ENCODE peak calls at places on chromosome 7, in five cellular contexts. One of them, this sample, is unnamed.

GRCh38 chr7:77838929-77839491 is 40.4 kb downstream of the PHTF2 start:
- DNase-seq in activated T-helper 1 cell treated with anti-CD3 and anti-CD28 coated beads, Interleukin-12 subunit alpha, Interleukin-12 subunit beta, Interleukin-2, Interleukin-4 antibody, amounts not matched to agents 30 ng/mL and 10 ng/mL and 1 ng/mL, durations not matched to agents 14 hours and 24 hours and 36 hours: no peak
- DNase-seq in GM23338: peak
- DNase-seq in AG08395: no peak
- DNase-seq in CD8-positive, alpha-beta memory T cell: no peak
- DNase-seq in this sample: no peak

GRCh38 chr7:88212918-88213317 is 6.9 kb downstream of the SRI start:
- DNase-seq in activated T-helper 1 cell treated with anti-CD3 and anti-CD28 coated beads, Interleukin-12 subunit alpha, Interleukin-12 subunit beta, Interleukin-2, Interleukin-4 antibody, amounts not matched to agents 30 ng/mL and 10 ng/mL and 1 ng/mL, durations not matched to agents 14 hours and 24 hours and 36 hours: no peak
- DNase-seq in GM23338: no peak
- DNase-seq in AG08395: no peak
- DNase-seq in CD8-positive, alpha-beta memory T cell: no peak
- DNase-seq in this sample: no peak

GRCh38 chr7:2508327-2509231 is 11.0 kb upstream of the LFNG start:
- DNase-seq in activated T-helper 1 cell treated with anti-CD3 and anti-CD28 coated beads, Interleukin-12 subunit alpha, Interleukin-12 subunit beta, Interleukin-2, Interleukin-4 antibody, amounts not matched to agents 30 ng/mL and 10 ng/mL and 1 ng/mL, durations not matched to agents 14 hours and 24 hours and 36 hours: peak
- DNase-seq in GM23338: no peak
- DNase-seq in AG08395: peak
- DNase-seq in CD8-positive, alpha-beta memory T cell: peak
- DNase-seq in this sample: peak

GRCh38 chr7:15158141-15158810 is 255.7 kb upstream of the DGKB start:
- DNase-seq in activated T-helper 1 cell treated with anti-CD3 and anti-CD28 coated beads, Interleukin-12 subunit alpha, Interleukin-12 subunit beta, Interleukin-2, Interleukin-4 antibody, amounts not matched to agents 30 ng/mL and 10 ng/mL and 1 ng/mL, durations not matched to agents 14 hours and 24 hours and 36 hours: no peak
- DNase-seq in GM23338: no peak
- DNase-seq in AG08395: no peak
- DNase-seq in CD8-positive, alpha-beta memory T cell: no peak
- DNase-seq in this sample: no peak

GRCh38 chr7:30546596-30546995 is 42.0 kb upstream of the GGCT start:
- DNase-seq in activated T-helper 1 cell treated with anti-CD3 and anti-CD28 coated beads, Interleukin-12 subunit alpha, Interleukin-12 subunit beta, Interleukin-2, Interleukin-4 antibody, amounts not matched to agents 30 ng/mL and 10 ng/mL and 1 ng/mL, durations not matched to agents 14 hours and 24 hours and 36 hours: no peak
- DNase-seq in GM23338: no peak
- DNase-seq in AG08395: no peak
- DNase-seq in CD8-positive, alpha-beta memory T cell: no peak
- DNase-seq in this sample: no peak

GRCh38 chr7:108211382-108212201 is 81.4 kb upstream of the LAMB4 start:
- DNase-seq in activated T-helper 1 cell treated with anti-CD3 and anti-CD28 coated beads, Interleukin-12 subunit alpha, Interleukin-12 subunit beta, Interleukin-2, Interleukin-4 antibody, amounts not matched to agents 30 ng/mL and 10 ng/mL and 1 ng/mL, durations not matched to agents 14 hours and 24 hours and 36 hours: no peak
- DNase-seq in GM23338: peak
- DNase-seq in AG08395: no peak
- DNase-seq in CD8-positive, alpha-beta memory T cell: no peak
- DNase-seq in this sample: peak

GRCh38 chr7:151794508-151795167 is 82.3 kb downstream of the PRKAG2 start:
- DNase-seq in activated T-helper 1 cell treated with anti-CD3 and anti-CD28 coated beads, Interleukin-12 subunit alpha, Interleukin-12 subunit beta, Interleukin-2, Interleukin-4 antibody, amounts not matched to agents 30 ng/mL and 10 ng/mL and 1 ng/mL, durations not matched to agents 14 hours and 24 hours and 36 hours: no peak
- DNase-seq in GM23338: peak
- DNase-seq in AG08395: no peak
- DNase-seq in CD8-positive, alpha-beta memory T cell: no peak
- DNase-seq in this sample: no peak

GRCh38 chr7:44750921-44751571 is 2.4 kb downstream of the ZMIZ2 start:
- DNase-seq in activated T-helper 1 cell treated with anti-CD3 and anti-CD28 coated beads, Interleukin-12 subunit alpha, Interleukin-12 subunit beta, Interleukin-2, Interleukin-4 antibody, amounts not matched to agents 30 ng/mL and 10 ng/mL and 1 ng/mL, durations not matched to agents 14 hours and 24 hours and 36 hours: peak
- DNase-seq in GM23338: no peak
- DNase-seq in AG08395: no peak
- DNase-seq in CD8-positive, alpha-beta memory T cell: peak
- DNase-seq in this sample: no peak

GRCh38 chr7:70694357-70694908 is 437.5 kb upstream of the GALNT17 start:
- DNase-seq in activated T-helper 1 cell treated with anti-CD3 and anti-CD28 coated beads, Interleukin-12 subunit alpha, Interleukin-12 subunit beta, Interleukin-2, Interleukin-4 antibody, amounts not matched to agents 30 ng/mL and 10 ng/mL and 1 ng/mL, durations not matched to agents 14 hours and 24 hours and 36 hours: no peak
- DNase-seq in GM23338: peak
- DNase-seq in AG08395: peak
- DNase-seq in CD8-positive, alpha-beta memory T cell: peak
- DNase-seq in this sample: no peak

GRCh38 chr7:159049266-159050025 is 95.2 kb downstream of the VIPR2 start:
- DNase-seq in activated T-helper 1 cell treated with anti-CD3 and anti-CD28 coated beads, Interleukin-12 subunit alpha, Interleukin-12 subunit beta, Interleukin-2, Interleukin-4 antibody, amounts not matched to agents 30 ng/mL and 10 ng/mL and 1 ng/mL, durations not matched to agents 14 hours and 24 hours and 36 hours: no peak
- DNase-seq in GM23338: no peak
- DNase-seq in AG08395: no peak
- DNase-seq in CD8-positive, alpha-beta memory T cell: no peak
- DNase-seq in this sample: no peak

GRCh38 chr7:152402384-152403250 is 33.2 kb downstream of the KMT2C start:
- DNase-seq in activated T-helper 1 cell treated with anti-CD3 and anti-CD28 coated beads, Interleukin-12 subunit alpha, Interleukin-12 subunit beta, Interleukin-2, Interleukin-4 antibody, amounts not matched to agents 30 ng/mL and 10 ng/mL and 1 ng/mL, durations not matched to agents 14 hours and 24 hours and 36 hours: no peak
- DNase-seq in GM23338: no peak
- DNase-seq in AG08395: peak
- DNase-seq in CD8-positive, alpha-beta memory T cell: no peak
- DNase-seq in this sample: no peak

GRCh38 chr7:131633342-131633843 is 77.0 kb upstream of the PODXL start:
- DNase-seq in activated T-helper 1 cell treated with anti-CD3 and anti-CD28 coated beads, Interleukin-12 subunit alpha, Interleukin-12 subunit beta, Interleukin-2, Interleukin-4 antibody, amounts not matched to agents 30 ng/mL and 10 ng/mL and 1 ng/mL, durations not matched to agents 14 hours and 24 hours and 36 hours: no peak
- DNase-seq in GM23338: no peak
- DNase-seq in AG08395: peak
- DNase-seq in CD8-positive, alpha-beta memory T cell: no peak
- DNase-seq in this sample: no peak

GRCh38 chr7:157495594-157495993 is 158.8 kb downstream of the DNAJB6 start:
- DNase-seq in activated T-helper 1 cell treated with anti-CD3 and anti-CD28 coated beads, Interleukin-12 subunit alpha, Interleukin-12 subunit beta, Interleukin-2, Interleukin-4 antibody, amounts not matched to agents 30 ng/mL and 10 ng/mL and 1 ng/mL, durations not matched to agents 14 hours and 24 hours and 36 hours: no peak
- DNase-seq in GM23338: no peak
- DNase-seq in AG08395: no peak
- DNase-seq in CD8-positive, alpha-beta memory T cell: no peak
- DNase-seq in this sample: no peak

GRCh38 chr7:69910150-69910549 is 311.9 kb downstream of the AUTS2 start:
- DNase-seq in activated T-helper 1 cell treated with anti-CD3 and anti-CD28 coated beads, Interleukin-12 subunit alpha, Interleukin-12 subunit beta, Interleukin-2, Interleukin-4 antibody, amounts not matched to agents 30 ng/mL and 10 ng/mL and 1 ng/mL, durations not matched to agents 14 hours and 24 hours and 36 hours: no peak
- DNase-seq in GM23338: no peak
- DNase-seq in AG08395: no peak
- DNase-seq in CD8-positive, alpha-beta memory T cell: no peak
- DNase-seq in this sample: no peak

GRCh38 chr7:66553001-66553400 is 75.7 kb upstream of the KCTD7 start:
- DNase-seq in activated T-helper 1 cell treated with anti-CD3 and anti-CD28 coated beads, Interleukin-12 subunit alpha, Interleukin-12 subunit beta, Interleukin-2, Interleukin-4 antibody, amounts not matched to agents 30 ng/mL and 10 ng/mL and 1 ng/mL, durations not matched to agents 14 hours and 24 hours and 36 hours: no peak
- DNase-seq in GM23338: no peak
- DNase-seq in AG08395: no peak
- DNase-seq in CD8-positive, alpha-beta memory T cell: no peak
- DNase-seq in this sample: no peak

GRCh38 chr7:46034056-46034768 is 113.1 kb upstream of the IGFBP3 start:
- DNase-seq in activated T-helper 1 cell treated with anti-CD3 and anti-CD28 coated beads, Interleukin-12 subunit alpha, Interleukin-12 subunit beta, Interleukin-2, Interleukin-4 antibody, amounts not matched to agents 30 ng/mL and 10 ng/mL and 1 ng/mL, durations not matched to agents 14 hours and 24 hours and 36 hours: no peak
- DNase-seq in GM23338: no peak
- DNase-seq in AG08395: peak
- DNase-seq in CD8-positive, alpha-beta memory T cell: no peak
- DNase-seq in this sample: no peak

GRCh38 chr7:157379493-157379892 is 42.7 kb downstream of the DNAJB6 start:
- DNase-seq in activated T-helper 1 cell treated with anti-CD3 and anti-CD28 coated beads, Interleukin-12 subunit alpha, Interleukin-12 subunit beta, Interleukin-2, Interleukin-4 antibody, amounts not matched to agents 30 ng/mL and 10 ng/mL and 1 ng/mL, durations not matched to agents 14 hours and 24 hours and 36 hours: no peak
- DNase-seq in GM23338: no peak
- DNase-seq in AG08395: no peak
- DNase-seq in CD8-positive, alpha-beta memory T cell: no peak
- DNase-seq in this sample: no peak

GRCh38 chr7:15747187-15748111 is 61.0 kb upstream of the MEOX2 start:
- DNase-seq in activated T-helper 1 cell treated with anti-CD3 and anti-CD28 coated beads, Interleukin-12 subunit alpha, Interleukin-12 subunit beta, Interleukin-2, Interleukin-4 antibody, amounts not matched to agents 30 ng/mL and 10 ng/mL and 1 ng/mL, durations not matched to agents 14 hours and 24 hours and 36 hours: no peak
- DNase-seq in GM23338: no peak
- DNase-seq in AG08395: peak
- DNase-seq in CD8-positive, alpha-beta memory T cell: no peak
- DNase-seq in this sample: no peak

GRCh38 chr7:1856966-1857441 is 186.9 kb downstream of the ELFN1 start:
- DNase-seq in activated T-helper 1 cell treated with anti-CD3 and anti-CD28 coated beads, Interleukin-12 subunit alpha, Interleukin-12 subunit beta, Interleukin-2, Interleukin-4 antibody, amounts not matched to agents 30 ng/mL and 10 ng/mL and 1 ng/mL, durations not matched to agents 14 hours and 24 hours and 36 hours: no peak
- DNase-seq in GM23338: no peak
- DNase-seq in AG08395: no peak
- DNase-seq in CD8-positive, alpha-beta memory T cell: no peak
- DNase-seq in this sample: no peak

This sample was measured in GDM1.